ENCODE peak calls at places on chromosomes 4 and X, in eight cellular contexts. One of them, this sample, is unnamed.

GRCh38 chr4:73520821-73521220 is 39.3 kb downstream of the AFM start:
- DNase-seq in posterior vena cava: no peak
- DNase-seq in CD8-positive, alpha-beta memory T cell: no peak
- DNase-seq in DMS153: peak; percentile 73
- DNase-seq in effector memory CD8-positive, alpha-beta T cell: no peak
- DNase-seq in A549: peak; percentile 24
- DNase-seq in GM10248: no peak
- DNase-seq in stimulated activated CD4-positive, alpha-beta T cell treated with anti-CD3 and anti-CD28 coated beads, Interleukin-1b, Interleukin-23, amount 100 ng/mL, for 4 hours: no peak
- DNase-seq in this sample: no peak

GRCh38 chr4:151436093-151436518 is 27.1 kb downstream of the FHIP1A start:
- DNase-seq in posterior vena cava: no peak
- DNase-seq in CD8-positive, alpha-beta memory T cell: no peak
- DNase-seq in DMS153: no peak
- DNase-seq in effector memory CD8-positive, alpha-beta T cell: no peak
- DNase-seq in A549: no peak
- DNase-seq in GM10248: no peak
- DNase-seq in stimulated activated CD4-positive, alpha-beta T cell treated with anti-CD3 and anti-CD28 coated beads, Interleukin-1b, Interleukin-23, amount 100 ng/mL, for 4 hours: no peak
- DNase-seq in this sample: no peak

GRCh38 chr4:136558940-136559494 is 973.3 kb downstream of the PCDH18 start:
- DNase-seq in posterior vena cava: no peak
- DNase-seq in CD8-positive, alpha-beta memory T cell: no peak
- DNase-seq in DMS153: no peak
- DNase-seq in effector memory CD8-positive, alpha-beta T cell: no peak
- DNase-seq in A549: no peak
- DNase-seq in GM10248: no peak
- DNase-seq in stimulated activated CD4-positive, alpha-beta T cell treated with anti-CD3 and anti-CD28 coated beads, Interleukin-1b, Interleukin-23, amount 100 ng/mL, for 4 hours: no peak
- DNase-seq in this sample: no peak

GRCh38 chrX:6151971-6152370 is 76.7 kb downstream of the NLGN4X start:
- DNase-seq in posterior vena cava: no peak
- DNase-seq in CD8-positive, alpha-beta memory T cell: no peak
- DNase-seq in DMS153: no peak
- DNase-seq in effector memory CD8-positive, alpha-beta T cell: no peak
- DNase-seq in A549: no peak
- DNase-seq in GM10248: no peak
- DNase-seq in stimulated activated CD4-positive, alpha-beta T cell treated with anti-CD3 and anti-CD28 coated beads, Interleukin-1b, Interleukin-23, amount 100 ng/mL, for 4 hours: no peak
- DNase-seq in this sample: no peak

GRCh38 chrX:22310779-22311178 is 38.1 kb downstream of the CBLL2 start:
- DNase-seq in posterior vena cava: no peak
- DNase-seq in CD8-positive, alpha-beta memory T cell: no peak
- DNase-seq in DMS153: no peak
- DNase-seq in effector memory CD8-positive, alpha-beta T cell: no peak
- DNase-seq in A549: no peak
- DNase-seq in GM10248: no peak
- DNase-seq in stimulated activated CD4-positive, alpha-beta T cell treated with anti-CD3 and anti-CD28 coated beads, Interleukin-1b, Interleukin-23, amount 100 ng/mL, for 4 hours: no peak
- DNase-seq in this sample: no peak

GRCh38 chrX:108167211-108167872 is 75.8 kb downstream of the ATG4A start:
- DNase-seq in posterior vena cava: no peak
- DNase-seq in CD8-positive, alpha-beta memory T cell: no peak
- DNase-seq in DMS153: no peak
- DNase-seq in effector memory CD8-positive, alpha-beta T cell: no peak
- DNase-seq in A549: peak; percentile 63
- DNase-seq in GM10248: no peak
- DNase-seq in stimulated activated CD4-positive, alpha-beta T cell treated with anti-CD3 and anti-CD28 coated beads, Interleukin-1b, Interleukin-23, amount 100 ng/mL, for 4 hours: no peak
- DNase-seq in this sample: no peak

GRCh38 chr4:76687730-76688441 is 210.1 kb downstream of the SOWAHB start:
- DNase-seq in posterior vena cava: no peak
- DNase-seq in CD8-positive, alpha-beta memory T cell: no peak
- DNase-seq in DMS153: peak; percentile 88
- DNase-seq in effector memory CD8-positive, alpha-beta T cell: no peak
- DNase-seq in A549: no peak
- DNase-seq in GM10248: no peak
- DNase-seq in stimulated activated CD4-positive, alpha-beta T cell treated with anti-CD3 and anti-CD28 coated beads, Interleukin-1b, Interleukin-23, amount 100 ng/mL, for 4 hours: no peak
- DNase-seq in this sample: peak; percentile 61

GRCh38 chr4:124143632-124144031 is 568.9 kb downstream of the ANKRD50 start:
- DNase-seq in posterior vena cava: no peak
- DNase-seq in CD8-positive, alpha-beta memory T cell: no peak
- DNase-seq in DMS153: peak; percentile 18
- DNase-seq in effector memory CD8-positive, alpha-beta T cell: no peak
- DNase-seq in A549: no peak
- DNase-seq in GM10248: no peak
- DNase-seq in stimulated activated CD4-positive, alpha-beta T cell treated with anti-CD3 and anti-CD28 coated beads, Interleukin-1b, Interleukin-23, amount 100 ng/mL, for 4 hours: no peak
- DNase-seq in this sample: no peak

GRCh38 chr4:176921256-176921655 is 128.5 kb upstream of the VEGFC start:
- DNase-seq in posterior vena cava: no peak
- DNase-seq in CD8-positive, alpha-beta memory T cell: no peak
- DNase-seq in DMS153: no peak
- DNase-seq in effector memory CD8-positive, alpha-beta T cell: no peak
- DNase-seq in A549: no peak
- DNase-seq in GM10248: no peak
- DNase-seq in stimulated activated CD4-positive, alpha-beta T cell treated with anti-CD3 and anti-CD28 coated beads, Interleukin-1b, Interleukin-23, amount 100 ng/mL, for 4 hours: no peak
- DNase-seq in this sample: no peak

GRCh38 chrX:45428816-45429215 is 228.1 kb upstream of the DIPK2B start:
- DNase-seq in posterior vena cava: no peak
- DNase-seq in CD8-positive, alpha-beta memory T cell: no peak
- DNase-seq in DMS153: no peak
- DNase-seq in effector memory CD8-positive, alpha-beta T cell: no peak
- DNase-seq in A549: no peak
- DNase-seq in GM10248: no peak
- DNase-seq in stimulated activated CD4-positive, alpha-beta T cell treated with anti-CD3 and anti-CD28 coated beads, Interleukin-1b, Interleukin-23, amount 100 ng/mL, for 4 hours: no peak
- DNase-seq in this sample: no peak

GRCh38 chrX:112545051-112545450 is 134.7 kb downstream of the LHFPL1 start:
- DNase-seq in posterior vena cava: no peak
- DNase-seq in CD8-positive, alpha-beta memory T cell: no peak
- DNase-seq in DMS153: no peak
- DNase-seq in effector memory CD8-positive, alpha-beta T cell: no peak
- DNase-seq in A549: no peak
- DNase-seq in GM10248: no peak
- DNase-seq in stimulated activated CD4-positive, alpha-beta T cell treated with anti-CD3 and anti-CD28 coated beads, Interleukin-1b, Interleukin-23, amount 100 ng/mL, for 4 hours: no peak
- DNase-seq in this sample: no peak